ENCODE peak calls at places on chromosomes 5 and 9, in ten cellular contexts. T, I, G, K, B, D, L, S, F and Z are unnamed samples.

GRCh38 chr5:26700759-26701384 is 337.5 kb downstream of the CDH9 start:
- DNase-seq in G (peak; percentile 35), F (peak; percentile 55), I (no peak), S (no peak), K (peak; percentile 35), B (peak; percentile 75), T (no peak), L (peak; percentile 63), D (peak; percentile 52), Z (peak; percentile 28)

GRCh38 chr5:56534102-56534501 is 281.2 kb upstream of the MAP3K1 start:
- DNase-seq in B (peak; percentile 89), F (no peak), L (no peak), K (peak; percentile 85), G (no peak), I (no peak), D (no peak), T (no peak), S (no peak), Z (peak; percentile 8)

GRCh38 chr9:37812773-37813379 is 12.3 kb downstream of the DCAF10 start:
- DNase-seq in F (no peak), K (no peak), D (no peak), B (no peak), I (no peak), G (no peak), T (no peak), S (no peak), L (no peak), Z (no peak)

GRCh38 chr9:82597225-82598158 is 465.4 kb downstream of the RASEF start:
- DNase-seq in F (peak; percentile 60), G (no peak), K (no peak), I (no peak), B (no peak), S (no peak), D (no peak), L (no peak), T (no peak), Z (no peak)

GRCh38 chr5:173047838-173048105 is 8.4 kb upstream of the CREBRF start:
- DNase-seq in T (no peak), I (no peak), L (no peak), G (no peak), S (no peak), K (no peak), D (no peak), F (no peak), B (no peak), Z (no peak)

GRCh38 chr5:116575635-116576042 is 1.0 kb upstream of the SEMA6A start:
- DNase-seq in G (no peak), K (no peak), I (peak; percentile 3), B (peak; percentile 70), S (no peak), L (peak; percentile 64), F (no peak), T (no peak), D (peak; percentile 63), Z (peak; percentile 20)

GRCh38 chr5:171697591-171698102 is 88.0 kb upstream of the SMIM23 start:
- DNase-seq in I (no peak), D (no peak), G (no peak), S (no peak), B (no peak), K (no peak), T (no peak), L (no peak), F (no peak), Z (no peak)

GRCh38 chr5:57735754-57736153 is 253.1 kb upstream of the ACTBL2 start:
- DNase-seq in D (no peak), F (no peak), S (peak; percentile 85), L (no peak), I (peak; percentile 74), G (no peak), B (peak; percentile 65), T (no peak), K (no peak), Z (peak; percentile 89)

GRCh38 chr5:95986001-95986400 is 24.4 kb upstream of the ELL2 start:
- DNase-seq in K (no peak), F (no peak), G (no peak), L (no peak), S (no peak), I (no peak), T (no peak), D (no peak), B (no peak), Z (no peak)

GRCh38 chr5:102895223-102895622 is 140.1 kb downstream of the PAM start:
- DNase-seq in T (no peak), F (no peak), I (no peak), K (no peak), S (no peak), B (no peak), D (no peak), L (no peak), G (no peak), Z (no peak)

GRCh38 chr9:89036383-89036782 is 45.1 kb downstream of the S1PR3 start:
- DNase-seq in G (no peak), D (no peak), S (no peak), L (no peak), F (no peak), K (no peak), T (no peak), B (peak; percentile 11), I (peak; percentile 58), Z (no peak)

GRCh38 chr5:3542158-3542557 is 53.5 kb upstream of the IRX1 start:
- DNase-seq in D (no peak), I (no peak), S (no peak), F (no peak), B (peak; percentile 73), T (no peak), K (peak; percentile 84), L (no peak), G (no peak), Z (no peak)

GRCh38 chr5:38434981-38435710 is 121.3 kb downstream of the LIFR start:
- DNase-seq in L (no peak), F (no peak), G (no peak), K (no peak), T (no peak), I (peak; percentile 44), B (no peak), S (no peak), D (no peak), Z (peak; percentile 84)

GRCh38 chr9:94017939-94018531 is 62.9 kb upstream of the BARX1 start:
- DNase-seq in G (no peak), B (no peak), K (no peak), S (peak; percentile 44), I (peak; percentile 76), D (no peak), T (no peak), F (no peak), L (no peak), Z (no peak)

GRCh38 chr5:179137643-179138567 is 77.7 kb downstream of the ZNF354C start:
- DNase-seq in S (no peak), K (no peak), I (no peak), F (no peak), T (no peak), D (no peak), G (no peak), B (no peak), L (no peak), Z (no peak)

GRCh38 chr5:35458824-35459207 is 158.8 kb upstream of the SPEF2 start:
- DNase-seq in I (no peak), F (peak; percentile 53), D (peak; percentile 94), K (no peak), S (no peak), L (no peak), B (peak; percentile 17), G (no peak), T (no peak), Z (no peak)

GRCh38 chr9:89527084-89527483 is 29.2 kb upstream of the SEMA4D start:
- DNase-seq in G (no peak), D (no peak), L (no peak), S (no peak), I (no peak), F (no peak), T (no peak), K (no peak), B (no peak), Z (no peak)

GRCh38 chr5:154940772-154941620 is at the start of gene MRPL22:
- DNase-seq in I (peak; percentile 96), T (peak; percentile 95), K (peak; percentile 96), B (peak; percentile 97), L (peak; percentile 94), D (peak; percentile 92), S (peak; percentile 71), G (peak; percentile 98), F (peak; percentile 85), Z (peak; percentile 96)

GRCh38 chr9:101458955-101459631 is 23.5 kb upstream of the ALDOB start:
- DNase-seq in T (peak; percentile 5), L (peak; percentile 75), D (peak; percentile 63), I (peak; percentile 76), S (no peak), B (peak; percentile 84), G (peak; percentile 50), K (peak; percentile 90), F (peak; percentile 28), Z (peak; percentile 80)

GRCh38 chr9:35844628-35845301 is 15.7 kb downstream of the TMEM8B start:
- DNase-seq in D (no peak), T (peak; percentile 42), I (peak; percentile 94), G (no peak), L (no peak), K (peak; percentile 44), B (peak; percentile 87), F (no peak), S (no peak), Z (peak; percentile 97)

GRCh38 chr9:89992326-89993208 is 387.8 kb downstream of the GADD45G start:
- DNase-seq in K (no peak), S (no peak), G (no peak), D (no peak), F (no peak), L (no peak), I (no peak), B (no peak), T (no peak), Z (no peak)

GRCh38 chr9:115595951-115596742 is 478.2 kb upstream of the TNC start:
- DNase-seq in D (no peak), L (peak; percentile 16), T (no peak), S (peak; percentile 94), I (peak; percentile 87), G (no peak), K (no peak), B (no peak), F (no peak), Z (peak; percentile 90)

GRCh38 chr9:112341741-112342140 is 8.3 kb upstream of the PTBP3 start:
- DNase-seq in K (no peak), I (peak; percentile 48), S (peak; percentile 28), B (peak; percentile 38), L (no peak), F (no peak), G (no peak), D (no peak), T (no peak), Z (peak; percentile 55)

GRCh38 chr5:101424530-101425175 is 521.6 kb upstream of the ST8SIA4 start:
- DNase-seq in G (no peak), F (peak; percentile 67), S (peak; percentile 31), I (peak; percentile 40), D (no peak), B (peak; percentile 35), K (no peak), T (no peak), L (no peak), Z (peak; percentile 89)

GRCh38 chr9:36679710-36680109 is 107.0 kb downstream of the MELK start:
- DNase-seq in G (no peak), D (no peak), K (no peak), T (no peak), F (no peak), B (no peak), S (no peak), L (no peak), I (no peak), Z (no peak)